ENCODE peak calls at places on chromosomes 12 and 14, in four cellular contexts. V, Q, I and A are unnamed samples.

GRCh38 chr12:121273364-121273896 is 23.1 kb downstream of the CAMKK2 start:
- DNase-seq in V (no peak), Q (peak), I (no peak), A (no peak)

GRCh38 chr12:80551897-80552296 is 107.9 kb downstream of the PTPRQ start:
- DNase-seq in V (no peak), Q (no peak), I (no peak), A (no peak)

GRCh38 chr12:12331244-12331771 is 18.7 kb downstream of the MANSC1 start:
- DNase-seq in V (no peak), Q (no peak), I (peak), A (no peak)

GRCh38 chr12:98745578-98746391 is 100.7 kb downstream of the APAF1 start:
- DNase-seq in V (no peak), Q (peak), I (no peak), A (no peak)

GRCh38 chr14:68148276-68148675 is 328.7 kb downstream of the RAD51B start:
- DNase-seq in V (no peak), Q (no peak), I (no peak), A (no peak)

GRCh38 chr14:99316281-99317163 is 44.5 kb upstream of the BCL11B start:
- DNase-seq in V (no peak), Q (no peak), I (peak), A (no peak)

GRCh38 chr14:59870277-59871165 is at the start of gene RTN1:
- DNase-seq in V (peak), Q (peak), I (peak), A (peak)

GRCh38 chr12:121804417-121805111 is 755 bp downstream of the SETD1B start:
- DNase-seq in V (no peak), Q (peak), I (peak), A (peak)

GRCh38 chr14:42884100-42884499 is 1277.4 kb downstream of the LRFN5 start:
- DNase-seq in V (no peak), Q (no peak), I (no peak), A (no peak)

GRCh38 chr14:54603362-54603761 is 36.4 kb downstream of the SAMD4A start:
- DNase-seq in V (no peak), Q (no peak), I (no peak), A (no peak)

GRCh38 chr14:69316449-69317391 is 56.8 kb downstream of the GALNT16 start:
- DNase-seq in V (no peak), Q (no peak), I (peak), A (peak)

GRCh38 chr14:68379510-68380303 is 413.2 kb downstream of the ZFP36L1 start:
- DNase-seq in V (peak), Q (no peak), I (no peak), A (no peak)

GRCh38 chr14:104247336-104248202 is 109.2 kb downstream of the KIF26A start:
- DNase-seq in V (no peak), Q (peak), I (peak), A (no peak)

GRCh38 chr12:93868771-93869170 is 191.6 kb downstream of the CRADD start:
- DNase-seq in V (no peak), Q (no peak), I (no peak), A (no peak)

GRCh38 chr14:95620659-95621059 is 65.6 kb upstream of the TCL1B start:
- DNase-seq in V (no peak), Q (peak), I (no peak), A (peak)
- TF ChIP-seq POLR2A in V (no peak), Q (no peak), I (no peak), A (no peak)

GRCh38 chr12:6943719-6944380 is at the start of the genes C12orf57 and RNU7-1:
- DNase-seq in V (peak), Q (peak), I (peak), A (peak)
- TF ChIP-seq POLR2A in V (peak), Q (peak), I (peak), A (peak)

GRCh38 chr14:45251912-45252311 is 1.1 kb downstream of the MIS18BP1 start:
- DNase-seq in V (no peak), Q (no peak), I (no peak), A (peak)
- TF ChIP-seq POLR2A in V (no peak), Q (peak), I (no peak), A (no peak)

GRCh38 chr14:22651586-22651985 is 7.4 kb upstream of the OR6J1 start:
- DNase-seq in V (no peak), Q (no peak), I (no peak), A (no peak)

GRCh38 chr14:22656226-22656625 is 12.1 kb upstream of the OR6J1 start:
- DNase-seq in V (no peak), Q (no peak), I (no peak), A (no peak)

GRCh38 chr14:22650960-22651521 is 6.9 kb upstream of the OR6J1 start:
- DNase-seq in V (no peak), Q (no peak), I (no peak), A (no peak)

GRCh38 chr14:22650046-22650739 is 6.0 kb upstream of the OR6J1 start:
- DNase-seq in V (no peak), Q (no peak), I (no peak), A (no peak)

DNA sequence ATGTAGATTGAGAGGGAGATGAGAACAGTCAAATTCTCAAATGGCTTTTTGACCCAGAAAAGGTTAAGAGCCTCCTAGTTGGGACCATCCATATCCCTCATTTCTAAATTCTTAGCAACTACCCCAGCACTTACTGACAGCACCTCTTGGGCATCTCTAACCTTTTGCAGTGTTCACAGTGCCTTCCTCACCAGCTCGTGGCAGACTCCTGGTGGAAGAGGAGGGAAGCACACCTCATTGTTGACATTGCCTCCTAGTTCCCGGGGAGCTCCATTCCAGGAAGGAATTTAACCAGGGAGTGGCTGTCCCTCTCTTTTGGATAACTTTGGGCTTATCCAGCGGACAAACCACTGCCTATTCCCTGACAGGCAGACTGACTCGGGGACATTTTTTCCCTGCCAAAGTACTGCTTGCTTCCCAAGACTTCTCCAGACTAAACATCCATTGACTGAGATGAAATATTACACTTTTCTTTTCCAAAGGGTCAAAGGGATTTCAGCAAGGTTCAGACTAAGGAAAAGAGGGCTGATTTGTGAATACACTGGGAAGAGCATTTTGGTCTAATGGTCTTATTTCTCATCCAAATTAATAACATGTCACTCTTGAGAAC is 9.0 kb upstream of the OR6J1 start:
- DNase-seq in V (peak), Q (no peak), I (no peak), A (peak)
- TF ChIP-seq POLR2A in V (no peak), Q (no peak), I (no peak), A (no peak)

GRCh38 chr12:116397148-116397547 is 119.7 kb upstream of the MED13L start:
- DNase-seq in V (no peak), Q (no peak), I (no peak), A (no peak)

GRCh38 chr12:116393859-116394650 is 116.6 kb upstream of the MED13L start:
- DNase-seq in V (no peak), Q (no peak), I (no peak), A (no peak)

GRCh38 chr12:116392061-116392460 is 114.6 kb upstream of the MED13L start:
- DNase-seq in V (no peak), Q (no peak), I (no peak), A (no peak)

GRCh38 chr12:116398193-116398592 is 120.7 kb upstream of the MED13L start:
- DNase-seq in V (no peak), Q (no peak), I (no peak), A (no peak)

DNA sequence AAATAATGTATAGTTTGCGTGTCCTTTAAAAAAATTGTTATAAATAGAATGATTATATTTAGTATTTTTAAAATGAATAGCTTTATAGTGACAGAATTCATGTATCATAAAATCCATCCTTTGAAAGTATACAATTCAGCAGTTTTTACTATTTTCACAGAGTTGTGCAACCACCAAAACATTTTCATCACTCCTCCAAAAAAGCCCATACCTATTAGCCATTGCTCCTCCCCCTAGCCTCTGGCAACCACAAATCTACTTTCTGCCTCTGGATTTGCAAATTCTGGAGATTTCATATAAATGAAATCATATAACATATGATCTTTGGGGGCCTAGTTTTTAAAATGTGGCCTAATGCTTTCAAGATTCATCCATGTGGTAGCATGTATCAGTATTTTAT is 117.9 kb upstream of the MED13L start:
- DNase-seq in V (no peak), Q (no peak), I (no peak), A (no peak)
- TF ChIP-seq POLR2A in V (no peak), Q (no peak), I (no peak), A (no peak)

DNA sequence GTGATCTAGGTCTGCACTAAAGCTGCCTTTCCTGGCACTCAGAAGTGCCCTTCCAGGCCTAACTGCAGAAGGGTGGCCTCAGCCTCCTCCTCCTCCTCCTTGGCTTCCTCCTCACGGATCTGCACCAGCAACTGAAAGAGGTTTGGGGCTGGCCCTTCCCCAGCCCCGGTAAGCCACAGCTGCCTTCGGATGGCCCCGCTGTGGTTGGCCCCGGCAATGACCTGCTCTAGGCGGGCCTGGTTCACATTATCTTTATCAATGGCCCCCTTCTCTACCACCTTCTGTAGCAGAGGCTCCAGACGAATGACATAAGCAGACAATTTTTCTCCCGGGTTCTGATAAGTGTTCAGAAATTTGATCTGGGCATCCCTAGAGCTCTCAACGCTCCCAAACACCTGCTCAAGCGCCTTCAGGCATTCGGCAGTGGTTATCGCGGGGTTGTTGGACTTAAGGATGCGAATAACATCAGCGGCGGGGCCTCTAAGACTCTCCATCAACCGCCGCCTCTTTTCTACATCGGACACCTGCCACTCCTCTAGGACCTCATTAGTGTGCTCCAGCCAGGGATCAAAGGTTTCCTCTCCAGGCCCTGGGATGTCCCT is 1.5 kb downstream of the PNMA1 start:
- DNase-seq in V (no peak), Q (no peak), I (no peak), A (no peak)
- TF ChIP-seq POLR2A in V (no peak), Q (no peak), I (no peak), A (no peak)